ENCODE peak calls at places on chromosomes 2 and 18, in four cellular contexts. One of them, this sample, is unnamed. For H3K9me3, the result is how much of the 10 kb centered on the place peaks cover.

GRCh38 chr18:69400976-69401474 is 337 bp downstream of the DOK6 start:
- DNase-seq in AG04450: no peak
- DNase-seq in cardiac muscle cell: peak
- DNase-seq in right cardiac atrium: peak
- DNase-seq in this sample: no peak

GRCh38 chr2:203803046-203803429 is 64.5 kb upstream of the CTLA4 start:
- DNase-seq in AG04450: no peak
- DNase-seq in cardiac muscle cell: no peak
- DNase-seq in right cardiac atrium: no peak
- DNase-seq in this sample: no peak

GRCh38 chr18:12750076-12750707 is 47.4 kb downstream of the PSMG2 start:
- DNase-seq in AG04450: no peak
- DNase-seq in cardiac muscle cell: no peak
- DNase-seq in right cardiac atrium: no peak
- DNase-seq in this sample: peak

GRCh38 chr2:234275515-234275914 is 221.4 kb downstream of the ARL4C start:
- DNase-seq in AG04450: no peak
- DNase-seq in cardiac muscle cell: no peak
- DNase-seq in right cardiac atrium: no peak
- DNase-seq in this sample: no peak

GRCh38 chr18:6024740-6025139 is 129.4 kb upstream of the TMEM200C start:
- DNase-seq in AG04450: no peak
- DNase-seq in cardiac muscle cell: no peak
- DNase-seq in right cardiac atrium: no peak
- DNase-seq in this sample: no peak

GRCh38 chr2:222862068-222862914 is 1.5 kb downstream of the ACSL3 start:
- DNase-seq in AG04450: no peak
- DNase-seq in cardiac muscle cell: peak
- DNase-seq in right cardiac atrium: no peak
- DNase-seq in this sample: no peak

GRCh38 chr2:240346015-240346752 is 89.3 kb upstream of the GPC1 start:
- DNase-seq in AG04450: no peak
- DNase-seq in cardiac muscle cell: no peak
- DNase-seq in right cardiac atrium: peak
- DNase-seq in this sample: no peak

GRCh38 chr2:101360229-101360628 is 27.1 kb downstream of the CREG2 start:
- DNase-seq in AG04450: no peak
- DNase-seq in cardiac muscle cell: no peak
- DNase-seq in right cardiac atrium: no peak
- DNase-seq in this sample: peak

GRCh38 chr2:173881466-173881865 is 83.7 kb downstream of the SP3 start:
- DNase-seq in AG04450: no peak
- DNase-seq in cardiac muscle cell: peak
- DNase-seq in right cardiac atrium: no peak
- DNase-seq in this sample: peak

GRCh38 chr2:75605770-75606535 is 40.6 kb upstream of the MRPL19 start:
- DNase-seq in AG04450: peak
- DNase-seq in cardiac muscle cell: peak
- DNase-seq in right cardiac atrium: no peak
- DNase-seq in this sample: no peak

GRCh38 chr18:13983506-13983905 is 68.2 kb upstream of the MC2R start:
- DNase-seq in AG04450: no peak
- DNase-seq in cardiac muscle cell: no peak
- DNase-seq in right cardiac atrium: no peak
- DNase-seq in this sample: no peak

GRCh38 chr18:79796531-79797390 is 977 bp upstream of the KCNG2 start:
- DNase-seq in AG04450: no peak
- DNase-seq in cardiac muscle cell: peak
- DNase-seq in right cardiac atrium: no peak
- DNase-seq in this sample: no peak

GRCh38 chr2:226631671-226632070 is 167.9 kb downstream of the IRS1 start:
- DNase-seq in AG04450: no peak
- DNase-seq in cardiac muscle cell: no peak
- DNase-seq in right cardiac atrium: peak
- DNase-seq in this sample: peak

GRCh38 chr2:203586151-203586550 is 51.0 kb upstream of the RAPH1 start:
- DNase-seq in AG04450: no peak
- DNase-seq in cardiac muscle cell: no peak
- DNase-seq in right cardiac atrium: no peak
- DNase-seq in this sample: no peak

GRCh38 chr2:207926133-207927076 is 98.9 kb downstream of the PLEKHM3 start:
- DNase-seq in AG04450: peak
- DNase-seq in cardiac muscle cell: peak
- DNase-seq in right cardiac atrium: peak
- DNase-seq in this sample: peak

GRCh38 chr2:191869781-191870180 is 22.9 kb upstream of the CAVIN2 start:
- DNase-seq in AG04450: no peak
- DNase-seq in cardiac muscle cell: no peak
- DNase-seq in right cardiac atrium: no peak
- DNase-seq in this sample: no peak

GRCh38 chr18:79620586-79621165 is 58.9 kb upstream of the CTDP1 start:
- DNase-seq in AG04450: no peak
- DNase-seq in cardiac muscle cell: no peak
- DNase-seq in right cardiac atrium: peak
- DNase-seq in this sample: no peak

GRCh38 chr2:44167908-44168683 is 579 bp upstream of the PPM1B start:
- DNase-seq in AG04450: peak
- DNase-seq in cardiac muscle cell: peak
- DNase-seq in right cardiac atrium: peak
- DNase-seq in this sample: peak

GRCh38 chr2:242017086-242017485 is 147.6 kb downstream of the RTP5 start:
- DNase-seq in AG04450: no peak
- DNase-seq in cardiac muscle cell: no peak
- DNase-seq in right cardiac atrium: no peak
- DNase-seq in this sample: no peak

GRCh38 chr2:204150695-204151240 is 214.2 kb downstream of the ICOS start:
- DNase-seq in AG04450: no peak
- DNase-seq in cardiac muscle cell: no peak
- DNase-seq in right cardiac atrium: no peak
- DNase-seq in this sample: peak

GRCh38 chr2:18966131-18966530 is 376.8 kb upstream of the NT5C1B start:
- DNase-seq in AG04450: no peak
- DNase-seq in cardiac muscle cell: no peak
- DNase-seq in right cardiac atrium: no peak
- DNase-seq in this sample: no peak

GRCh38 chr2:183034806-183035205 is 3.5 kb downstream of the NCKAP1 start:
- DNase-seq in AG04450: no peak
- DNase-seq in cardiac muscle cell: peak
- DNase-seq in right cardiac atrium: no peak
- DNase-seq in this sample: no peak

GRCh38 chr2:82143343-82143742 is 1838.8 kb upstream of the LRRTM1 start:
- DNase-seq in AG04450: no peak
- DNase-seq in cardiac muscle cell: no peak
- DNase-seq in right cardiac atrium: no peak
- DNase-seq in this sample: no peak

GRCh38 chr2:20106746-20107145 is 55.3 kb upstream of the LAPTM4A start:
- DNase-seq in AG04450: no peak
- DNase-seq in cardiac muscle cell: peak
- DNase-seq in right cardiac atrium: peak
- DNase-seq in this sample: peak

GRCh38 chr2:191247381-191248057 is 2.3 kb downstream of the MYO1B start:
- DNase-seq in AG04450: peak
- DNase-seq in cardiac muscle cell: peak
- DNase-seq in right cardiac atrium: no peak
- DNase-seq in this sample: no peak

GRCh38 chr2:200498316-200498715 is 11.6 kb downstream of the KCTD18 start:
- DNase-seq in AG04450: no peak
- DNase-seq in cardiac muscle cell: no peak
- DNase-seq in right cardiac atrium: no peak
- DNase-seq in this sample: no peak

GRCh38 chr18:75530548-75531211 is 103.2 kb upstream of the SMIM21 start:
- DNase-seq in AG04450: no peak
- DNase-seq in cardiac muscle cell: peak
- DNase-seq in right cardiac atrium: no peak
- DNase-seq in this sample: no peak

GRCh38 chr2:209579236-209579749 is 155.4 kb downstream of the MAP2 start:
- DNase-seq in AG04450: no peak
- DNase-seq in cardiac muscle cell: peak
- DNase-seq in right cardiac atrium: peak
- DNase-seq in this sample: no peak

GRCh38 chr2:240873805-240874714 is 5.4 kb downstream of the AGXT start:
- DNase-seq in AG04450: no peak
- DNase-seq in cardiac muscle cell: peak
- DNase-seq in right cardiac atrium: peak
- DNase-seq in this sample: peak

DNA sequence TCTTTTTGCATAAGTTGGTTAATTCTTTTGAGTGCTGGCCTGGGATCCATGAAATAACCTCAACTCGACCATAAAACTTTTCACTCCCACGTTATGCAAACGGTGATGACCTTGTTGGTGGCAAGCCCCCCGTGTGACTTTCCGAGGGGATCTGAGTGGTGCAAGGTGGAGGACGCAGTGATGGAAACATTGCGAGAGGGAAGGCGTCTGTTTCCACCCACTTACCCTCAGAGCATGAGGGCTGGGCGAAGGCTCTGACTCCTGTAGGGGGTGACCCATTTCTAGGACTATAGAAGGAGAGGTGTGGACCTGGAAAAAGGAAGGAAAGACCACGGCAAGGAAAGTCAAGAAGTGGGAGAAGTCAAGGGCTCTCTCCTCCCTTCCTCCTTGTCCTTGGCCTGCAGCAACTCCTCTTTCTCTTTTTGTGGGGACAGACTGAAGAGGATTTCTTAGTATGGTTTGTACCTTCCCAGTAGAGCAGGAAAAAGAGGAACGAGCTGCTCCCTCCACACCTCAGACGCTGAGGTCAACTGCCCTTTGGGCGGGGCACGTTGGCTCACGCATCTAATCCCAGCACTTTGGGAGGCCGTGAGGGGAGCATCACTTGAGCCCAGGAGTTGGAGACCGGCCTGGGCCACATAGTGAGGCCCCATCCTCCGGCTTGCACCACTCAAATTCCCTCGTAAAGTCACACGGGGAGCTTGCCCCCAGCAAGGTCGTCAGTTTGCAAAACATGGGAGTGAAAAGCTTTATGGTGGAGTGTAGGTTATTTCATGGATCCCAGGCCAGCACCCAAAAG is 15.5 kb upstream of the CD8A start:
- DNase-seq in AG04450: no peak
- DNase-seq in cardiac muscle cell: no peak
- DNase-seq in right cardiac atrium: no peak
- DNase-seq in this sample: no peak
- H3K4me3 ChIP-seq in AG04450: no peak
- H3K4me3 ChIP-seq in cardiac muscle cell: no peak
- H3K4me3 ChIP-seq in right cardiac atrium: no peak
- H3K4me3 ChIP-seq in this sample: no peak

GRCh38 chr2:174965992-174966789 is 39.0 kb downstream of the CHN1 start:
- DNase-seq in AG04450: no peak
- DNase-seq in cardiac muscle cell: peak
- DNase-seq in right cardiac atrium: no peak
- DNase-seq in this sample: no peak
- H3K27ac ChIP-seq in AG04450: no peak
- H3K27ac ChIP-seq in cardiac muscle cell: peak
- H3K27ac ChIP-seq in right cardiac atrium: no peak
- H3K27ac ChIP-seq in this sample: peak

GRCh38 chr2:68565273-68565672 is 78.1 kb upstream of the PROKR1 start:
- DNase-seq in AG04450: no peak
- DNase-seq in cardiac muscle cell: no peak
- DNase-seq in right cardiac atrium: no peak
- DNase-seq in this sample: no peak
- H3K9me3 ChIP-seq in AG04450: under half
- H3K9me3 ChIP-seq in cardiac muscle cell: under half
- H3K9me3 ChIP-seq in right cardiac atrium: under half
- H3K9me3 ChIP-seq in this sample: under half

GRCh38 chr2:218271865-218272530 is 1.7 kb downstream of the PNKD start:
- DNase-seq in AG04450: no peak
- DNase-seq in cardiac muscle cell: no peak
- DNase-seq in right cardiac atrium: peak
- DNase-seq in this sample: no peak

GRCh38 chr2:218271487-218271797 is 1.1 kb downstream of the PNKD start:
- DNase-seq in AG04450: no peak
- DNase-seq in cardiac muscle cell: no peak
- DNase-seq in right cardiac atrium: peak
- DNase-seq in this sample: no peak

GRCh38 chr2:218273908-218274249 is 3.6 kb downstream of the PNKD start:
- DNase-seq in AG04450: no peak
- DNase-seq in cardiac muscle cell: no peak
- DNase-seq in right cardiac atrium: no peak
- DNase-seq in this sample: no peak

GRCh38 chr2:218270721-218271486 is 585 bp downstream of the PNKD start:
- DNase-seq in AG04450: no peak
- DNase-seq in cardiac muscle cell: no peak
- DNase-seq in right cardiac atrium: no peak
- DNase-seq in this sample: peak

GRCh38 chr2:218272531-218273212 is 2.4 kb downstream of the PNKD start:
- DNase-seq in AG04450: no peak
- DNase-seq in cardiac muscle cell: peak
- DNase-seq in right cardiac atrium: peak
- DNase-seq in this sample: peak
- H3K4me3 ChIP-seq in AG04450: no peak
- H3K4me3 ChIP-seq in cardiac muscle cell: no peak
- H3K4me3 ChIP-seq in right cardiac atrium: no peak
- H3K4me3 ChIP-seq in this sample: no peak

DNA sequence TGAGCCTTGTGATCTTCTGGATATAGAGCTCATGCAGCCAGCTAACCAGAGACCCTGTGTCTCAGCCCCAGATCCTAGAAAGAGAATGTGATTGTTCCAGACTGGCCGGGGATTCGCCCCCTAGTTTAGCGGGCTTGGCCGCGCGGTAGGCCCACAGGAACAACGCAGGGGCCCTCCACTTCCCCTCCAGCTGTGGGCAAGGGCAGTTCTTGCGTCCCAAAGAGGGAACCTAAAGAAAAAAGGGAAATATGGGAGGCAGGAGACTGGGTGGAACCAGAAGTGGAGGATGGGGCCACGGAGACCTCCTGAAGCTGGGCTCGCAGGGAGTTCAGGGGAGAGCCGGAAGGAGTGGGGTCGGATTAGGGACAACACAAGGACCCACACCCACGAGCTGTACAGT is 18.1 kb downstream of the GNLY start:
- DNase-seq in AG04450: no peak
- DNase-seq in cardiac muscle cell: no peak
- DNase-seq in right cardiac atrium: peak
- DNase-seq in this sample: peak
- H3K27ac ChIP-seq in AG04450: no peak
- H3K27ac ChIP-seq in cardiac muscle cell: no peak
- H3K27ac ChIP-seq in right cardiac atrium: peak
- H3K27ac ChIP-seq in this sample: peak

GRCh38 chr2:13488965-13489364 is 772.2 kb downstream of the TRIB2 start:
- DNase-seq in AG04450: no peak
- DNase-seq in cardiac muscle cell: no peak
- DNase-seq in right cardiac atrium: no peak
- DNase-seq in this sample: no peak
- H3K9me3 ChIP-seq in AG04450: under half
- H3K9me3 ChIP-seq in cardiac muscle cell: under half
- H3K9me3 ChIP-seq in right cardiac atrium: under half
- H3K9me3 ChIP-seq in this sample: under half

DNA sequence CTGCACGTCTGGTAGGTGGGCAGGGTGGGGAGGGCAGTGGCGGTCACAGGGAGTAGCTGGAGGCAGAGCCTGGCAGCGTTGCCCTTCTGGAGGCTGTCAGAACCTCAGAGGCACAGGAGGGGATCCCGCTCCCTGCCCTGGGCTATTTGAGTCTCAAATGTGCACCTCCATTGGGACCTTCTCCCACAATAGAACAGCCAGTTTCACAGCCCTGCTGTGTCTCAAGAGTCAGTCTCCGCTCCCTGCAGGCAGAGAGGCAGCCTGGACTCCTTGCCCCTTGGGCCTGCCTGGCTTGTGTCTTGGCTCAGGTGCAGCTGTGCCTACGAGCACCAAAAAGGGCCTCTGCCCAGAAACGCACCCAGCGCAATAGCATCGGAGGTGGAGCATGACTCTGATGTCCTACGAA is 57.4 kb downstream of the FAM168B start:
- DNase-seq in AG04450: no peak
- DNase-seq in cardiac muscle cell: no peak
- DNase-seq in right cardiac atrium: no peak
- DNase-seq in this sample: no peak
- H3K4me3 ChIP-seq in AG04450: no peak
- H3K4me3 ChIP-seq in cardiac muscle cell: peak
- H3K4me3 ChIP-seq in right cardiac atrium: no peak
- H3K4me3 ChIP-seq in this sample: no peak

This sample was measured in adrenal gland.